ENCODE peak calls at places on chromosomes 4 and X, in four cellular contexts. One of them, this sample, is unnamed.

GRCh38 chrX:3384330-3384729 is 37.9 kb upstream of the MXRA5 start:
- DNase-seq in endothelial cell of umbilical vein: no peak
- DNase-seq in HepG2: no peak
- DNase-seq in upper lobe of left lung: no peak
- DNase-seq in this sample: no peak

GRCh38 chrX:38278682-38279081 is 48.6 kb downstream of the RPGR start:
- DNase-seq in endothelial cell of umbilical vein: no peak
- DNase-seq in HepG2: no peak
- DNase-seq in upper lobe of left lung: no peak
- DNase-seq in this sample: no peak

GRCh38 chr4:48779095-48779997 is 733 bp downstream of the FRYL start:
- DNase-seq in endothelial cell of umbilical vein: peak; percentile 69
- DNase-seq in HepG2: peak; percentile 20
- DNase-seq in upper lobe of left lung: peak; percentile 59
- DNase-seq in this sample: peak; percentile 90

GRCh38 chrX:11257711-11258110 is 35.5 kb upstream of the AMELX start:
- DNase-seq in endothelial cell of umbilical vein: no peak
- DNase-seq in HepG2: no peak
- DNase-seq in upper lobe of left lung: no peak
- DNase-seq in this sample: no peak

GRCh38 chr4:125776146-125776545 is 461.4 kb downstream of the FAT4 start:
- DNase-seq in endothelial cell of umbilical vein: no peak
- DNase-seq in HepG2: no peak
- DNase-seq in upper lobe of left lung: no peak
- DNase-seq in this sample: no peak

GRCh38 chrX:12702509-12703091 is 88.6 kb upstream of the PRPS2 start:
- DNase-seq in endothelial cell of umbilical vein: peak; percentile 1
- DNase-seq in HepG2: peak; percentile 1
- DNase-seq in upper lobe of left lung: no peak
- DNase-seq in this sample: no peak

GRCh38 chr4:169573889-169574288 is 38.5 kb downstream of the NEK1 start:
- DNase-seq in endothelial cell of umbilical vein: no peak
- DNase-seq in HepG2: no peak
- DNase-seq in upper lobe of left lung: no peak
- DNase-seq in this sample: no peak

GRCh38 chr4:54914781-54915180 is 210.6 kb downstream of the KDR start:
- DNase-seq in endothelial cell of umbilical vein: no peak
- DNase-seq in HepG2: no peak
- DNase-seq in upper lobe of left lung: no peak
- DNase-seq in this sample: no peak

GRCh38 chrX:140389331-140389730 is 115.5 kb downstream of the SOX3 start:
- DNase-seq in endothelial cell of umbilical vein: no peak
- DNase-seq in HepG2: no peak
- DNase-seq in upper lobe of left lung: no peak
- DNase-seq in this sample: no peak

GRCh38 chr4:112277705-112278448 is 7.8 kb downstream of the TIFA start:
- DNase-seq in endothelial cell of umbilical vein: no peak
- DNase-seq in HepG2: no peak
- DNase-seq in upper lobe of left lung: no peak
- DNase-seq in this sample: no peak

GRCh38 chr4:112277220-112277619 is 8.5 kb downstream of the TIFA start:
- DNase-seq in endothelial cell of umbilical vein: no peak
- DNase-seq in HepG2: no peak
- DNase-seq in upper lobe of left lung: no peak
- DNase-seq in this sample: no peak

GRCh38 chr4:112272292-112272691 is 13.4 kb downstream of the TIFA start:
- DNase-seq in endothelial cell of umbilical vein: no peak
- DNase-seq in HepG2: no peak
- DNase-seq in upper lobe of left lung: no peak
- DNase-seq in this sample: no peak

GRCh38 chr4:112276113-112276512 is 9.6 kb downstream of the TIFA start:
- DNase-seq in endothelial cell of umbilical vein: no peak
- DNase-seq in HepG2: no peak
- DNase-seq in upper lobe of left lung: no peak
- DNase-seq in this sample: no peak

GRCh38 chr4:112274959-112275358 is 10.7 kb downstream of the TIFA start:
- DNase-seq in endothelial cell of umbilical vein: no peak
- DNase-seq in HepG2: no peak
- DNase-seq in upper lobe of left lung: no peak
- DNase-seq in this sample: no peak
- H3K4me3 ChIP-seq in endothelial cell of umbilical vein: no peak overlapping the region
- H3K4me3 ChIP-seq in HepG2: no peak overlapping the region
- H3K4me3 ChIP-seq in upper lobe of left lung: no peak overlapping the region
- H3K4me3 ChIP-seq in this sample: no peak overlapping the region

DNA sequence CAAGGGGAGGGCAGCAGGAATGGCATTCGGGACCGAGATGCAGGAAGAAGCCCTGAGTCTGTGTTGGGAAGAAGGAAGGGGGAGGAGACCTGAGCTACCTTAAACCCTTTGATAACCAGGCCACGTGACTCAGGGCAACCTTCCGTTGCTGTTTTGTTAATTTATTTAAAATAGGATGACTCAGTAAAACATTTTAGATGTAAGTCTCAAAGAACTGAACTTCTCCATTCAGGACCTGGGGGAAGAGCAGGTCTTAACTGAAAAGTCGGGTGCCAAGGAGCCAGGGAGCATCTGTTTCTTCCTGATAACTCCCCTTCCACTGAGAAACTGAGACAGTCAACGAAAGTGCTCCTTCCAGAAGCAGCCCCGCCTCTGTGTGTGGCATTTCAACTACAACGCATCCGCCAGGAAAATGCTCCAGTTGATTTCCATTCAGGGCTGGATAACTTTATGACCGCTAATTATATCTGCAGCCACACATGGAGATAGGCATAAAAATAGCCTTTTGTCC is 88.0 kb downstream of the IRF2 start:
- DNase-seq in endothelial cell of umbilical vein: no peak
- DNase-seq in HepG2: no peak
- DNase-seq in upper lobe of left lung: no peak
- DNase-seq in this sample: no peak
- TF ChIP-seq POLR2A in endothelial cell of umbilical vein: no peak
- TF ChIP-seq POLR2A in HepG2: no peak
- TF ChIP-seq POLR2A in upper lobe of left lung: no peak
- TF ChIP-seq POLR2A in this sample: no peak

DNA sequence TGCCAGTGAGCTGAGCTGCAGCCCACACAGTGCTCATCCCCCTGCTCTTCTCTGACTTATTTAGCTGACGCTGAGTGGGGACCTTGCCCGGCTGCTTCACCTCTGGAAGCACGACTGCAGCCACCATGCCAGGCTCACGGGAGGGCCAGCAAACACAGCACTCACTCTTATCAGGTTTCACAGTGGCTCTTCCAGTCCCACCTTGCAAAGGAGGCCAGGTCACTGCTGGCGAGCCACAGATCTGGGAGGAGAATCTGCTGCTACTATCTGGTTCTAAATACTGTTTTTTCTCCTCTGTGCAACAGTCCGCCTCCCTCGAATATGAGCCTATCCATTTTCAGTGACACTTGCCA is 6.7 kb upstream of the SPON2 start:
- DNase-seq in endothelial cell of umbilical vein: no peak
- DNase-seq in HepG2: no peak
- DNase-seq in upper lobe of left lung: no peak
- DNase-seq in this sample: no peak
- TF ChIP-seq CTCF in endothelial cell of umbilical vein: no peak
- TF ChIP-seq CTCF in HepG2: no peak
- TF ChIP-seq CTCF in upper lobe of left lung: no peak
- TF ChIP-seq CTCF in this sample: no peak

GRCh38 chr4:121698119-121698732 is 1.4 kb upstream of the ANXA5 start:
- DNase-seq in endothelial cell of umbilical vein: no peak
- DNase-seq in HepG2: no peak
- DNase-seq in upper lobe of left lung: no peak
- DNase-seq in this sample: peak; percentile 91
- H3K4me3 ChIP-seq in endothelial cell of umbilical vein: no peak overlapping the region
- H3K4me3 ChIP-seq in HepG2: no peak overlapping the region
- H3K4me3 ChIP-seq in upper lobe of left lung: no peak overlapping the region
- H3K4me3 ChIP-seq in this sample: no peak overlapping the region

GRCh38 chrX:132219343-132219768 is at the start of gene RAP2C:
- DNase-seq in endothelial cell of umbilical vein: peak; percentile 67
- DNase-seq in HepG2: peak; percentile 77
- DNase-seq in upper lobe of left lung: peak; percentile 86
- DNase-seq in this sample: peak; percentile 93
- TF ChIP-seq POLR2A in endothelial cell of umbilical vein: no peak
- TF ChIP-seq POLR2A in HepG2: no peak
- TF ChIP-seq POLR2A in upper lobe of left lung: no peak
- TF ChIP-seq POLR2A in this sample: no peak